ENCODE peak calls at places on chromosomes 6 and 20, in four cellular contexts. D, T, U and X are unnamed samples.

GRCh38 chr6:157343732-157344131 is 20.4 kb upstream of the TMEM242 start:
- DNase-seq in U (no peak), T (no peak), D (no peak), X (no peak)

GRCh38 chr6:13012977-13013680 is 296.6 kb downstream of the PHACTR1 start:
- DNase-seq in U (peak; percentile 84), D (no peak), T (no peak), X (no peak)

GRCh38 chr20:48126227-48126740 is 341.0 kb upstream of the SULF2 start:
- DNase-seq in U (no peak), T (no peak), D (no peak), X (no peak)

GRCh38 chr6:7390218-7390878 is 740 bp downstream of the RIOK1 start:
- DNase-seq in D (no peak), U (no peak), T (peak; percentile 15), X (peak; percentile 25)

GRCh38 chr20:63472159-63472811 is at the start of gene KCNQ2:
- DNase-seq in T (no peak), D (no peak), U (no peak), X (no peak)

GRCh38 chr6:144535630-144536029 is 250.5 kb downstream of the UTRN start:
- DNase-seq in T (no peak), D (no peak), U (no peak), X (no peak)

GRCh38 chr20:38985603-38986170 is 23.5 kb downstream of the DHX35 start:
- DNase-seq in U (no peak), T (peak; percentile 40), D (no peak), X (no peak)

GRCh38 chr20:10636326-10636818 is 37.4 kb downstream of the JAG1 start:
- DNase-seq in D (no peak), T (no peak), U (no peak), X (no peak)

GRCh38 chr6:52186075-52186474 is at the start of gene IL17A:
- DNase-seq in D (no peak), T (no peak), U (no peak), X (no peak)

GRCh38 chr6:118535176-118535844 is 12.8 kb upstream of the PLN start:
- DNase-seq in D (no peak), T (no peak), U (no peak), X (no peak)

GRCh38 chr6:36227379-36228344 is 31.1 kb downstream of the BRPF3 start:
- DNase-seq in T (no peak), U (no peak), D (no peak), X (no peak)

GRCh38 chr20:21184810-21185209 is 58.9 kb downstream of the KIZ start:
- DNase-seq in T (no peak), D (no peak), U (no peak), X (no peak)